ENCODE peak calls at places on chromosomes 1 and 21, in four cellular contexts. E is fibroblast of pulmonary artery, M is fibroblast of mammary gland, V is colonic mucosa. O is an unnamed sample.

GRCh38 chr1:41436281-41437010 is 48.0 kb downstream of the EDN2 start:
- DNase-seq in V (no peak), M (no peak), E (no peak), O (no peak)

GRCh38 chr1:228367798-228368791 is 38.5 kb downstream of the TRIM11 start:
- DNase-seq in V (no peak), M (no peak), E (no peak), O (no peak)

GRCh38 chr1:147541672-147542548 is 609 bp downstream of the BCL9 start:
- DNase-seq in V (peak), E (peak), M (peak), O (peak)

GRCh38 chr1:225882699-225883615 is 777 bp upstream of the TMEM63A start:
- DNase-seq in E (peak), M (peak), V (peak), O (peak)

GRCh38 chr1:244173765-244174164 is 122.7 kb downstream of the ZBTB18 start:
- DNase-seq in V (no peak), M (no peak), E (no peak), O (peak)

GRCh38 chr1:58717979-58718378 is 18.1 kb upstream of the MYSM1 start:
- DNase-seq in E (no peak), V (peak), M (no peak), O (no peak)

GRCh38 chr1:109567823-109568222 is 19.4 kb downstream of the GNAI3 start:
- DNase-seq in M (no peak), E (no peak), V (no peak), O (no peak)

GRCh38 chr1:162908780-162909179 is 47.8 kb upstream of the CCDC190 start:
- DNase-seq in E (peak), M (peak), V (no peak), O (peak)

GRCh38 chr21:29504751-29505321 is 206.1 kb downstream of the BACH1 start:
- DNase-seq in V (no peak), E (peak), M (peak), O (peak)

GRCh38 chr1:14946567-14947285 is 206.8 kb upstream of the TMEM51 start:
- DNase-seq in V (peak), E (peak), M (peak), O (peak)

GRCh38 chr1:37765937-37766664 is 1.2 kb upstream of the EPHA10 start:
- DNase-seq in M (no peak), E (no peak), V (no peak), O (no peak)

GRCh38 chr1:41540886-41541591 is 56.6 kb upstream of the EDN2 start:
- DNase-seq in V (no peak), M (peak), E (peak), O (peak)

GRCh38 chr1:84961316-84961715 is 35.6 kb downstream of the MCOLN2 start:
- DNase-seq in V (no peak), E (peak), M (no peak), O (peak)

GRCh38 chr1:5974631-5975030 is 17.6 kb downstream of the NPHP4 start:
- DNase-seq in V (no peak), M (no peak), E (no peak), O (no peak)

GRCh38 chr1:234123867-234124266 is 219.4 kb downstream of the SLC35F3 start:
- DNase-seq in V (no peak), E (peak), M (no peak), O (peak)

GRCh38 chr1:199551967-199552565 is 475.4 kb upstream of the NR5A2 start:
- DNase-seq in E (peak), M (peak), V (peak), O (peak)

GRCh38 chr21:45579383-45580180 is 37.3 kb upstream of the SLC19A1 start:
- DNase-seq in V (peak), M (no peak), E (no peak), O (no peak)

GRCh38 chr1:175540928-175541645 is 202.3 kb downstream of the TNR start:
- DNase-seq in M (no peak), E (no peak), V (no peak), O (no peak)

GRCh38 chr1:233121947-233122559 is 171.6 kb downstream of the NTPCR start:
- DNase-seq in M (no peak), V (no peak), E (peak), O (peak)

GRCh38 chr1:228085287-228085926 is 2.9 kb downstream of the ARF1 start:
- DNase-seq in V (peak), M (peak), E (peak), O (peak)

GRCh38 chr1:221097479-221098281 is 218.4 kb downstream of the HLX start:
- DNase-seq in M (peak), E (peak), V (no peak), O (peak)

GRCh38 chr1:234628099-234628498 is 18.1 kb upstream of the IRF2BP2 start:
- DNase-seq in V (no peak), E (peak), M (peak), O (peak)

GRCh38 chr1:199168895-199169294 is 530.1 kb downstream of the PTPRC start:
- DNase-seq in V (no peak), M (no peak), E (no peak), O (no peak)

GRCh38 chr1:166920561-166921475 is 44.8 kb upstream of the TADA1 start:
- DNase-seq in V (peak), M (no peak), E (peak), O (no peak)
- H3K4me3 ChIP-seq in V (peak), M (no peak), E (no peak), O (no peak)

GRCh38 chr1:241424480-241424971 is 67.5 kb upstream of the RGS7 start:
- DNase-seq in V (no peak), M (no peak), E (no peak), O (no peak)
- H3K4me3 ChIP-seq in V (peak), M (peak), E (peak), O (peak)

GRCh38 chr1:211684331-211684730 is 8.9 kb upstream of the NEK2 start:
- DNase-seq in M (no peak), V (no peak), E (no peak), O (no peak)

GRCh38 chr1:211684791-211685190 is 9.4 kb upstream of the NEK2 start:
- DNase-seq in E (peak), V (no peak), M (peak), O (peak)

GRCh38 chr1:211683396-211684297 is 8.2 kb upstream of the NEK2 start:
- DNase-seq in E (no peak), V (no peak), M (no peak), O (no peak)

GRCh38 chr1:211677659-211678058 is 2.2 kb upstream of the NEK2 start:
- DNase-seq in E (no peak), V (no peak), M (no peak), O (no peak)

DNA sequence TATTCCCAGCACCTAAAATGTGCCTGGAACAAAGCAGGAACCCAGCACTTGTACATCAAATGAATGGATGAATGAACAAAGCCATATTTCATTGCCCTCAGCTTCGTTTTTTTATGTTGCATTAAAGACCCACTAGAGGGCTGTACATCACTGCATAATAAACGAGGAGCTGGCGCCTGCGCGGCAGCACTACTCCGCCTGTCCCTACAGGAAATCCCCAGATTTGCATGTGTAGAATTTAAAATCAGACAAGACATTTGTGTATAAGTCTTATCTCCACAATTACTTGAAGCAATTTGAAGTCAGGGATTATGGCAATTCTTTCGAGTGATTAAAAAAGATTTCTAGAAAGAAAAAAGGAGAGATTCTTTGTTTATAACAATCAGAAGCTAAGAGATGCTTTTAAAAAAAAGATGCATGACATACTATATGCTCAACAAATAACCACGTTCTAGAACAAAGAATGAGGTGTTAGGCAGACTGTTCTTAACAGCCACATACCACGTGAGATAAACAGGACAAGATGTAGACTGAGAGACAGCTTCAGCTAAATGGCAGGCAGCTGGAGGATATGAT is 5.4 kb upstream of the NEK2 start:
- DNase-seq in V (peak), M (peak), E (peak), O (peak)
- H3K4me3 ChIP-seq in V (no peak), M (no peak), E (no peak), O (no peak)

GRCh38 chr1:145889722-145890121 is 4.1 kb upstream of the ANKRD35 start:
- DNase-seq in M (no peak), E (no peak), V (no peak), O (no peak)

GRCh38 chr1:145891143-145891542 is 5.5 kb upstream of the ANKRD35 start:
- DNase-seq in V (no peak), E (peak), M (peak), O (peak)

GRCh38 chr1:145893306-145894055 is 7.8 kb upstream of the ANKRD35 start:
- DNase-seq in E (no peak), V (no peak), M (no peak), O (no peak)

GRCh38 chr1:145891587-145892485 is 6.2 kb upstream of the ANKRD35 start:
- DNase-seq in V (peak), E (peak), M (peak), O (peak)

GRCh38 chr1:145892486-145893087 is 6.9 kb upstream of the ANKRD35 start:
- DNase-seq in M (peak), V (no peak), E (peak), O (peak)
- H3K4me3 ChIP-seq in M (no peak), V (no peak), E (peak), O (peak)

GRCh38 chr1:42936309-42937078 is 22.2 kb downstream of the SLC2A1 start:
- DNase-seq in M (peak), V (peak), E (peak), O (peak)
- H3K4me3 ChIP-seq in M (no peak), V (no peak), E (no peak), O (no peak)

DNA sequence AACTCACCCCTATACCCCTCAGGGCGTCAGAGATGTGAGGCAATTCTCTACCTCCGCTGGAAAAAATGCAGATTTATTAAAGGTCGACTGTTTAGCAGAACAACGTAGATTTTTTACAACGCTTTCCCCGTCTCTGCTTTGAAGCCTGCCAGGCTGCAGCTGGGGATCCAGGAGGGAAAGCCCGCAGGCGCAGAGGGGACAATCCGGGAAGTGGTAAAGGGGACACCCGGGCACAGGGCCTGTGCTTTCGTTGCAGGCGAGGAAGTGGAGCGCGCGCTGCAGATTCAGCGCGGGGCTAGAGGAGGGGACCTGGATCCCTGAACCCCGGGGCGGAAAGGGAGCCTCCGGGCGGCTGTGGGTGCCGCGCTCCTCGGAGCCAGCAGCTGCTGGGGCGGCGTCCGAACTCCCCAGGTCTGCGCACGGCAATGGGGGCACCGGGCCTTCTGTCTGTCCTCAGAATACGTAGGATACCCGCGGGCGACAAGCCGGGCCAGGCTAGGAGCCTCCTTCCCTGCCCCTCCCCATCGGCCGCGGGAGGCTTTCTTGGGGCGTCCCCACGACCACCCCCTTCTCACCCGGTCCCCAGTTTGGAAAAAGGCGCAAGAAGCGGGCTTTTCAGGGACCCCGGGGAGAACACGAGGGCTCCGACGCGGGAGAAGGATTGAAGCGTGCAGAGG is 5.5 kb downstream of the SIM2 start:
- DNase-seq in M (no peak), V (no peak), E (no peak), O (no peak)
- H3K4me3 ChIP-seq in M (no peak), V (no peak), E (no peak), O (no peak)

GRCh38 chr1:32659581-32659980 is 8.6 kb downstream of the RBBP4 start:
- DNase-seq in V (no peak), M (no peak), E (no peak), O (no peak)
- H3K4me3 ChIP-seq in V (no peak), M (no peak), E (no peak), O (no peak)

GRCh38 chr1:179814513-179814838 is 63.1 kb downstream of the TOR1AIP2 start:
- DNase-seq in M (no peak), E (no peak), V (no peak), O (no peak)
- H3K4me3 ChIP-seq in M (peak), E (peak), V (peak), O (peak)

GRCh38 chr1:164628758-164629157 is 69.8 kb downstream of the PBX1 start:
- DNase-seq in E (no peak), M (no peak), V (no peak), O (no peak)

GRCh38 chr1:164624393-164624792 is 65.4 kb downstream of the PBX1 start:
- DNase-seq in E (no peak), V (no peak), M (no peak), O (no peak)

GRCh38 chr1:164623805-164624204 is 64.8 kb downstream of the PBX1 start:
- DNase-seq in V (no peak), E (no peak), M (no peak), O (no peak)

GRCh38 chr1:164622057-164622840 is 63.3 kb downstream of the PBX1 start:
- DNase-seq in V (no peak), M (no peak), E (no peak), O (no peak)

GRCh38 chr1:164625004-164625617 is 66.1 kb downstream of the PBX1 start:
- DNase-seq in E (no peak), M (no peak), V (no peak), O (no peak)
- H3K4me3 ChIP-seq in E (no peak), M (no peak), V (no peak), O (no peak)